ENCODE peak calls at places on chromosomes 3 and 15, in six cellular contexts. M is CD8-positive, alpha-beta T cell; U is NCI-H69; H is PC-9; Y is stimulated activated CD8-positive, alpha-beta memory T cell treated with anti-CD3 and anti-CD28 coated beads, Interleukin-15, amount 100 ng/mL, for 24 hours; B is SW480. W is an unnamed sample.

GRCh38 chr3:34957707-34958106 is 681.6 kb upstream of the ARPP21 start:
- DNase-seq in M (no peak), B (no peak), H (no peak), Y (no peak), U (no peak), W (no peak)

GRCh38 chr3:99565316-99565715 is 73.1 kb upstream of the COL8A1 start:
- DNase-seq in M (no peak), H (no peak), Y (no peak), U (no peak), B (no peak), W (no peak)

GRCh38 chr15:35309886-35310285 is 224.8 kb upstream of the NANOGP8 start:
- DNase-seq in B (no peak), Y (no peak), U (no peak), H (no peak), M (no peak), W (no peak)

GRCh38 chr3:37526511-37526910 is 335.2 kb upstream of the CTDSPL start:
- DNase-seq in U (no peak), M (no peak), Y (no peak), H (no peak), B (no peak), W (no peak)

GRCh38 chr15:73712107-73712506 is 27.9 kb downstream of the CD276 start:
- DNase-seq in H (no peak), U (no peak), B (no peak), Y (no peak), M (no peak), W (no peak)

GRCh38 chr3:151213881-151214280 is 10.9 kb upstream of the GPR171 start:
- DNase-seq in B (no peak), U (no peak), Y (no peak), M (no peak), H (no peak), W (no peak)

GRCh38 chr3:107870989-107871638 is 219.7 kb downstream of the CD47 start:
- DNase-seq in M (no peak), H (no peak), Y (no peak), U (peak), B (no peak), W (no peak)

GRCh38 chr3:45318712-45319111 is 69.7 kb upstream of the LARS2 start:
- DNase-seq in U (no peak), H (no peak), M (no peak), B (no peak), Y (no peak), W (no peak)

GRCh38 chr3:34683851-34684250 is 885.4 kb downstream of the PDCD6IP start:
- DNase-seq in Y (no peak), B (peak), M (peak), U (peak), H (peak), W (no peak)

GRCh38 chr3:38662544-38662943 is 13.1 kb upstream of the SCN5A start:
- DNase-seq in M (no peak), B (peak), U (peak), H (peak), Y (no peak), W (no peak)

GRCh38 chr15:93139436-93139835 is 50.4 kb upstream of the RGMA start:
- DNase-seq in M (no peak), H (no peak), Y (no peak), B (no peak), U (no peak), W (no peak)

GRCh38 chr3:23159929-23160328 is 43.2 kb upstream of the UBE2E2 start:
- DNase-seq in M (no peak), U (no peak), B (no peak), Y (no peak), H (no peak), W (no peak)

GRCh38 chr3:173913397-173913796 is 515.9 kb downstream of the NLGN1 start:
- DNase-seq in M (no peak), Y (no peak), U (peak), H (no peak), B (no peak), W (no peak)

GRCh38 chr3:13686332-13686731 is 137.4 kb downstream of the FBLN2 start:
- DNase-seq in M (no peak), U (no peak), B (no peak), Y (no peak), H (no peak), W (no peak)

GRCh38 chr15:71595846-71596553 is 214.4 kb upstream of the NR2E3 start:
- DNase-seq in H (no peak), B (no peak), U (no peak), M (no peak), Y (no peak), W (no peak)

GRCh38 chr3:30475038-30475808 is 131.2 kb upstream of the TGFBR2 start:
- DNase-seq in U (no peak), Y (no peak), H (no peak), B (peak), M (peak), W (peak)

GRCh38 chr3:138186216-138186615 is 885 bp upstream of the ARMC8 start:
- DNase-seq in H (no peak), B (peak), U (no peak), M (no peak), Y (no peak), W (no peak)

W was measured in B cell.